ENCODE peak calls at places on chromosomes 3 and 15, in four cellular contexts. E is fibroblast of lung, Y is brain microvascular endothelial cell, R is DND-41. J is an unnamed sample.

GRCh38 chr15:55590788-55591187 is 2.6 kb upstream of the PYGO1 start:
- DNase-seq in E (no peak), Y (no peak), R (no peak), J (no peak)

GRCh38 chr15:60720493-60721231 is 241.7 kb upstream of the ICE2 start:
- DNase-seq in E (no peak), Y (no peak), R (no peak), J (peak)

GRCh38 chr15:63374686-63375520 is 6.7 kb downstream of the CA12 start:
- DNase-seq in E (peak), Y (peak), R (no peak), J (no peak)

GRCh38 chr3:12952322-12953200 is 111.2 kb upstream of the RPL32 start:
- DNase-seq in E (no peak), Y (no peak), R (no peak), J (no peak)

GRCh38 chr3:27285668-27286067 is 83.5 kb downstream of the NEK10 start:
- DNase-seq in E (no peak), Y (no peak), R (no peak), J (no peak)

GRCh38 chr3:30112904-30113484 is 493.4 kb upstream of the TGFBR2 start:
- DNase-seq in E (peak), Y (peak), R (no peak), J (peak)

GRCh38 chr15:80615783-80616391 is 79.2 kb upstream of the ABHD17C start:
- DNase-seq in E (peak), Y (no peak), R (no peak), J (no peak)

GRCh38 chr3:47890832-47891620 is 88.1 kb downstream of the DHX30 start:
- DNase-seq in E (peak), Y (no peak), R (no peak), J (no peak)

GRCh38 chr15:95734422-95735316 is 595.8 kb upstream of the NR2F2 start:
- DNase-seq in E (peak), Y (peak), R (peak), J (no peak)

GRCh38 chr3:124565551-124565950 is 164.7 kb upstream of the UMPS start:
- DNase-seq in E (no peak), Y (no peak), R (no peak), J (no peak)

GRCh38 chr15:39140060-39140604 is 440.7 kb upstream of the THBS1 start:
- DNase-seq in E (peak), Y (peak), R (no peak), J (no peak)

GRCh38 chr15:68578175-68578959 is 426 bp upstream of the CORO2B start:
- DNase-seq in E (peak), Y (peak), R (no peak), J (peak)

DNA sequence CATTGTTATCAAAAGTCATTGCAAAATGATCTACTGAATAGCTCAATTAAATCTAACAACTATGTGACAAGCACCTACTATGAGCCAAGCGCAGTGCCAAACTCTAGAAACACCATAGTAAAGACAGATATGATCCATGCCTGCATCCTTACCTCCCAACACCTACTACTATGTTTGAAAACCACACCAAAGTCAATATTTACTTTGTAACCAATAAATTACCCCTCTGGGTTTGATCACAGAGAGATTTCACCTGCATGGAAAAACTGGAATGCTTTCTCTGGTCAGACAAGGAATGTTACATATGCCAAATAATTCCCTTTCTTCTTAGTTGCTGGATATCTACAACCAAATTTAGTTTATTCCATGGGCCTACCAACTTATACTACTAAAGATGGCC is 422.2 kb downstream of the FHIT start:
- DNase-seq in E (no peak), Y (no peak), R (no peak), J (no peak)
- H3K27ac ChIP-seq in E (no peak), Y (no peak), R (no peak), J (no peak)

GRCh38 chr15:90968434-90968833 is 13.8 kb downstream of the RCCD1 start:
- DNase-seq in E (no peak), Y (no peak), R (no peak), J (no peak)
- H3K27ac ChIP-seq in E (no peak), Y (no peak), R (no peak), J (no peak)

DNA sequence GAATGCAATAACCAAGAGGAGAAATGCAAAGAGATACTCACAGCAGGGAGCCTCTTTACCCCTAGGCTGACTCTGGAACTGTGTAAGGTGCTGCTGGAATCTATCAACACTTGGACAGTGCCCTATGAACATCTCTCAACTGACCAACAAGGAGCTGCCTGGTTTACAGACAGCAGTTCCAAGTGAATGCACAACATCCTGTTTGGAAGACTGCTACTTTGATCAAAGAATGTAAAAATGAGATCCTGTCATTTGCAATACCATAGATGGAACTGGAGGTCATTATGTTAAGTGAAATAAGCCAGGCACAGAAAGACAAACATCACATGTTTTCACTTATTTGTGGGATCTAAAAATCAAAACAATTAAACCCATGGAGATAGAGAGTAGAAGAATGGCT is 136.3 kb downstream of the IMPG2 start:
- DNase-seq in E (no peak), Y (no peak), R (no peak), J (no peak)
- H3K27ac ChIP-seq in E (no peak), Y (no peak), R (no peak), J (no peak)

GRCh38 chr3:14822134-14822533 is 3.4 kb downstream of the FGD5 start:
- DNase-seq in E (no peak), Y (no peak), R (no peak), J (no peak)
- H3K27ac ChIP-seq in E (no peak), Y (no peak), R (no peak), J (no peak)

J was measured in CD4-positive, alpha-beta memory T cell.